ENCODE peak calls at places on chromosome 14, in five cellular contexts. M is stimulated activated naive CD8-positive, alpha-beta T cell treated with anti-CD3 and anti-CD28 coated beads, Interleukin-15, amount 100 ng/mL, for 72 hours; J is HFFc6; Y is ovary; Q is GM13976. R is an unnamed sample.

GRCh38 chr14:34489324-34489723 is 27.3 kb upstream of the SPTSSA start:
- DNase-seq in Q (no peak), M (no peak), Y (no peak), J (no peak), R (no peak)

GRCh38 chr14:89681086-89682018 is 264.3 kb upstream of the FOXN3 start:
- DNase-seq in M (peak), J (no peak), Q (peak), Y (no peak), R (peak)

GRCh38 chr14:75297417-75298040 is 18.9 kb downstream of the FOS start:
- DNase-seq in Q (no peak), M (no peak), Y (no peak), J (no peak), R (no peak)

GRCh38 chr14:71932229-71932951 is at the start of gene RGS6:
- DNase-seq in Y (no peak), J (no peak), Q (peak), M (peak), R (peak)

GRCh38 chr14:50139192-50139591 is 22.8 kb upstream of the VCPKMT start:
- DNase-seq in Y (no peak), M (no peak), Q (no peak), J (no peak), R (no peak)

GRCh38 chr14:92254786-92255185 is 68.2 kb upstream of the SLC24A4 start:
- DNase-seq in M (no peak), J (no peak), Y (peak), Q (no peak), R (no peak)

GRCh38 chr14:100282083-100282350 is 24.2 kb downstream of the SLC25A29 start:
- DNase-seq in J (no peak), Y (no peak), Q (no peak), M (no peak), R (no peak)

GRCh38 chr14:99896371-99896770 is 103.2 kb downstream of the EML1 start:
- DNase-seq in M (no peak), J (no peak), Y (no peak), Q (no peak), R (no peak)

GRCh38 chr14:99075771-99076370 is 196.1 kb downstream of the BCL11B start:
- DNase-seq in M (no peak), J (no peak), Q (no peak), Y (no peak), R (no peak)

GRCh38 chr14:96363751-96364336 is 518 bp downstream of the GSKIP start:
- DNase-seq in Y (peak), M (no peak), J (peak), Q (peak), R (peak)

GRCh38 chr14:35578639-35579038 is 44.7 kb downstream of the INSM2 start:
- DNase-seq in M (no peak), J (no peak), Y (no peak), Q (no peak), R (no peak)

GRCh38 chr14:55451398-55451797 is 11.0 kb upstream of the TBPL2 start:
- DNase-seq in Q (no peak), Y (no peak), J (no peak), M (no peak), R (no peak)

GRCh38 chr14:43043851-43044250 is 1437.2 kb downstream of the LRFN5 start:
- DNase-seq in M (no peak), Y (no peak), J (no peak), Q (no peak), R (no peak)

GRCh38 chr14:22845103-22845394 is 8.7 kb downstream of the MMP14 start:
- DNase-seq in Y (no peak), Q (no peak), M (no peak), J (no peak), R (no peak)

GRCh38 chr14:99752486-99753121 is 40.6 kb upstream of the EML1 start:
- DNase-seq in J (peak), Q (no peak), Y (no peak), M (no peak), R (no peak)